ENCODE peak calls at places on chromosomes 3 and 15, in seven cellular contexts. T is IMR-90, B is astrocyte of the cerebellum, S is activated T-cell treated with anti-CD3 and anti-CD28 coated beads for 24 hours, A is sciatic nerve, I is GM19239, C is activated T-helper 1 cell treated with Interleukin-2 at 50 U/mL for 16 hours. P is an unnamed sample.

GRCh38 chr3:114418724-114419543 is 125.1 kb downstream of the TIGIT start:
- DNase-seq in T (peak), I (peak), S (no peak), B (peak), A (no peak), C (no peak), P (no peak)

GRCh38 chr3:195893516-195893915 is 14.8 kb downstream of the TNK2 start:
- DNase-seq in I (no peak), A (no peak), C (no peak), S (no peak), T (no peak), B (no peak), P (no peak)

GRCh38 chr3:195849322-195850074 is 37.8 kb upstream of the MUC4 start:
- DNase-seq in S (no peak), T (no peak), A (no peak), B (no peak), I (no peak), C (no peak), P (no peak)

GRCh38 chr3:114596147-114596546 is 302.3 kb downstream of the TIGIT start:
- DNase-seq in T (no peak), C (no peak), I (no peak), A (no peak), B (no peak), S (no peak), P (no peak)

GRCh38 chr15:40844543-40844981 is 714 bp downstream of the SPINT1 start:
- DNase-seq in T (no peak), C (peak), A (no peak), I (peak), B (no peak), S (peak), P (no peak)

GRCh38 chr3:171860830-171861535 is 17.8 kb downstream of the TMEM212 start:
- DNase-seq in A (no peak), I (no peak), T (peak), C (no peak), S (no peak), B (peak), P (no peak)

GRCh38 chr3:45236964-45237363 is 10.9 kb upstream of the TMEM158 start:
- DNase-seq in S (no peak), T (no peak), B (no peak), I (no peak), C (no peak), A (no peak), P (no peak)

GRCh38 chr3:52896613-52897012 is 735 bp downstream of the STIMATE start:
- DNase-seq in B (no peak), A (no peak), I (no peak), T (no peak), C (no peak), S (no peak), P (no peak)

GRCh38 chr15:41778503-41778902 is 4.2 kb downstream of the MAPKBP1 start:
- DNase-seq in S (no peak), C (no peak), I (no peak), B (no peak), T (peak), A (no peak), P (no peak)

GRCh38 chr3:171811913-171812321 is 1.6 kb upstream of the PLD1 start:
- DNase-seq in B (no peak), C (no peak), I (no peak), T (peak), A (no peak), S (no peak), P (no peak)

GRCh38 chr3:133943639-133944131 is 48.0 kb upstream of the RAB6B start:
- DNase-seq in T (peak), S (no peak), I (no peak), A (no peak), C (no peak), B (peak), P (no peak)

GRCh38 chr3:30475038-30475808 is 131.2 kb upstream of the TGFBR2 start:
- DNase-seq in T (no peak), S (peak), I (peak), C (no peak), A (no peak), B (no peak), P (peak)

GRCh38 chr3:28077566-28077965 is 163.9 kb upstream of the CMC1 start:
- DNase-seq in C (no peak), S (no peak), T (peak), B (peak), A (no peak), I (no peak), P (no peak)

GRCh38 chr3:74562528-74563190 is 51.8 kb downstream of the CNTN3 start:
- DNase-seq in I (no peak), S (no peak), C (no peak), B (no peak), A (no peak), T (no peak), P (no peak)

GRCh38 chr3:66353530-66353929 is 132.7 kb downstream of the SLC25A26 start:
- DNase-seq in A (no peak), C (no peak), B (peak), I (no peak), T (peak), S (no peak), P (no peak)

P was measured in CD8-positive, alpha-beta T cell.